ENCODE peak calls at places on chromosome 6, in eight cellular contexts. R, U, O, K, I, D, N and S are unnamed samples.

GRCh38 chr6:69735029-69735428 is 61.8 kb downstream of the LMBRD1 start:
- DNase-seq in R (no peak), U (no peak), O (no peak), K (no peak), I (no peak), D (no peak), N (no peak), S (no peak)

GRCh38 chr6:39322306-39322850 is at the start of gene KCNK16:
- DNase-seq in R (peak), U (no peak), O (no peak), K (no peak), I (no peak), D (no peak), N (no peak), S (no peak)

GRCh38 chr6:21538186-21538798 is 55.3 kb upstream of the SOX4 start:
- DNase-seq in R (no peak), U (no peak), O (no peak), K (no peak), I (no peak), D (peak), N (no peak), S (no peak)

GRCh38 chr6:44028767-44029166 is 98.5 kb downstream of the MRPL14 start:
- DNase-seq in R (no peak), U (no peak), O (no peak), K (no peak), I (no peak), D (no peak), N (no peak), S (no peak)

GRCh38 chr6:111002350-111002749 is 20.5 kb downstream of the RPF2 start:
- DNase-seq in R (no peak), U (no peak), O (no peak), K (no peak), I (no peak), D (no peak), N (no peak), S (no peak)

GRCh38 chr6:118918326-118918725 is 16.6 kb downstream of the MCM9 start:
- DNase-seq in R (no peak), U (no peak), O (no peak), K (no peak), I (no peak), D (no peak), N (no peak), S (no peak)

GRCh38 chr6:108942556-108943492 is 94.6 kb downstream of the ARMC2 start:
- DNase-seq in R (no peak), U (no peak), O (no peak), K (no peak), I (no peak), D (no peak), N (no peak), S (peak)

GRCh38 chr6:142485256-142485655 is 183.4 kb downstream of the ADGRG6 start:
- DNase-seq in R (no peak), U (no peak), O (no peak), K (no peak), I (no peak), D (no peak), N (no peak), S (no peak)

GRCh38 chr6:158718431-158719126 is 68.7 kb downstream of the SYTL3 start:
- DNase-seq in R (no peak), U (peak), O (peak), K (peak), I (peak), D (peak), N (no peak), S (peak)

GRCh38 chr6:131821408-131821807 is 13.6 kb downstream of the ENPP1 start:
- DNase-seq in R (no peak), U (no peak), O (no peak), K (no peak), I (no peak), D (no peak), N (no peak), S (no peak)

GRCh38 chr6:74946961-74947360 is 258.9 kb downstream of the COL12A1 start:
- DNase-seq in R (no peak), U (peak), O (no peak), K (no peak), I (no peak), D (peak), N (no peak), S (no peak)

GRCh38 chr6:92647630-92648029 is 771.7 kb downstream of the EPHA7 start:
- DNase-seq in R (no peak), U (no peak), O (no peak), K (no peak), I (peak), D (peak), N (no peak), S (no peak)

GRCh38 chr6:13709698-13710551 is 1.7 kb downstream of the RANBP9 start:
- DNase-seq in R (no peak), U (peak), O (no peak), K (no peak), I (no peak), D (peak), N (no peak), S (no peak)

GRCh38 chr6:125670586-125670985 is 78.8 kb upstream of the HEY2 start:
- DNase-seq in R (no peak), U (no peak), O (no peak), K (no peak), I (no peak), D (no peak), N (no peak), S (no peak)

GRCh38 chr6:89942601-89943000 is 48.3 kb downstream of the GJA10 start:
- DNase-seq in R (no peak), U (no peak), O (no peak), K (no peak), I (no peak), D (no peak), N (no peak), S (no peak)

GRCh38 chr6:16982827-16983226 is 119.0 kb upstream of the STMND1 start:
- DNase-seq in R (no peak), U (no peak), O (no peak), K (no peak), I (peak), D (no peak), N (no peak), S (no peak)

GRCh38 chr6:77245026-77245425 is 218.3 kb downstream of the HTR1B start:
- DNase-seq in R (no peak), U (no peak), O (no peak), K (no peak), I (no peak), D (no peak), N (no peak), S (no peak)

GRCh38 chr6:12748411-12748810 is 31.8 kb downstream of the PHACTR1 start:
- DNase-seq in R (no peak), U (no peak), O (no peak), K (no peak), I (no peak), D (no peak), N (no peak), S (no peak)

GRCh38 chr6:128422200-128422599 is 98.2 kb downstream of the PTPRK start:
- DNase-seq in R (no peak), U (no peak), O (no peak), K (no peak), I (no peak), D (peak), N (no peak), S (no peak)

GRCh38 chr6:132713355-132714134 is at the start of gene VNN1:
- DNase-seq in R (no peak), U (no peak), O (peak), K (no peak), I (peak), D (no peak), N (no peak), S (no peak)

GRCh38 chr6:58198301-58198700 is 880.9 kb downstream of the PRIM2 start:
- DNase-seq in R (no peak), U (no peak), O (no peak), K (no peak), I (no peak), D (no peak), N (no peak), S (no peak)

GRCh38 chr6:42963855-42964605 is 3.5 kb downstream of the GNMT start:
- DNase-seq in R (peak), U (peak), O (peak), K (peak), I (peak), D (peak), N (no peak), S (no peak)

GRCh38 chr6:169251371-169251802 is 2.3 kb downstream of the THBS2 start:
- DNase-seq in R (no peak), U (no peak), O (no peak), K (no peak), I (no peak), D (no peak), N (no peak), S (peak)

GRCh38 chr6:13261464-13261994 is 66.8 kb downstream of the TBC1D7 start:
- DNase-seq in R (no peak), U (no peak), O (peak), K (no peak), I (no peak), D (no peak), N (no peak), S (no peak)

GRCh38 chr6:159513914-159514313 is 179.1 kb downstream of the SOD2 start:
- DNase-seq in R (no peak), U (no peak), O (no peak), K (no peak), I (no peak), D (no peak), N (no peak), S (no peak)

DNA sequence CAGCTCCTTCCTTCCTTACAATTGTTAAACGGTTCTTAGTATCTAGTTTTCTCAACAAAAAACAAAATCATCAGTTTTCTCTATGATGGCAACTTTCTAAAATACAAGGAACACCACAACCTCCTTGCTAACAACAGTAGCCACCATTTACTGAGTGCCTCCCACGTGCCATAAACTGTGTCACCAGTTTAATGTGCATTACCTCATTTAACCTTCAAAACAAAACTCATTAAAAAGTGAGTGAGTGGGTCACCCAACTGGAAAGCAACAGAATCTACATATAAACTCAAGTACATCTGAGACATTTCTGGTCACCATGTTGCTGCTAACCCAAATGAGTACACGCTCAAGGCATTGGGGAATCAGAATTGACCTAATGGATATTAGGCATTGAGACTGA is 11.0 kb downstream of the RTN4IP1 start:
- DNase-seq in R (no peak), U (no peak), O (no peak), K (no peak), I (no peak), D (no peak), N (no peak), S (no peak)
- TF ChIP-seq POLR2A in R (no peak), U (no peak), O (no peak), K (no peak), I (no peak), D (no peak), N (no peak), S (no peak)

GRCh38 chr6:53920881-53921280 is 126.1 kb downstream of the LRRC1 start:
- DNase-seq in R (no peak), U (no peak), O (no peak), K (no peak), I (no peak), D (no peak), N (no peak), S (no peak)
- H3K27ac ChIP-seq in R (no peak), U (no peak), O (no peak), K (no peak), I (no peak), D (no peak), N (no peak), S (no peak)

GRCh38 chr6:15246217-15247211 is 645 bp downstream of the JARID2 start:
- DNase-seq in R (no peak), U (no peak), O (no peak), K (no peak), I (no peak), D (no peak), N (no peak), S (no peak)

GRCh38 chr6:15244605-15245360 is 1.1 kb upstream of the JARID2 start:
- DNase-seq in R (peak), U (peak), O (peak), K (peak), I (peak), D (peak), N (peak), S (peak)

GRCh38 chr6:15247214-15247749 is 1.4 kb downstream of the JARID2 start:
- DNase-seq in R (no peak), U (no peak), O (no peak), K (no peak), I (no peak), D (no peak), N (no peak), S (no peak)

GRCh38 chr6:15243994-15244604 is 1.8 kb upstream of the JARID2 start:
- DNase-seq in R (no peak), U (no peak), O (no peak), K (no peak), I (no peak), D (no peak), N (no peak), S (no peak)

GRCh38 chr6:15245361-15246216 is at the start of gene JARID2:
- DNase-seq in R (peak), U (peak), O (peak), K (peak), I (peak), D (peak), N (peak), S (peak)
- TF ChIP-seq CTCF in R (peak), U (no peak), O (peak), K (no peak), I (peak), D (peak), N (peak), S (no peak)

GRCh38 chr6:79536969-79537747 is at the start of gene LCA5:
- DNase-seq in R (peak), U (peak), O (peak), K (peak), I (peak), D (peak), N (peak), S (peak)
- TF ChIP-seq POLR2A in R (peak), U (peak), O (peak), K (peak), I (peak), D (peak), N (peak), S (no peak)

GRCh38 chr6:24926192-24926591 is 9.6 kb downstream of the RIPOR2 start:
- DNase-seq in R (no peak), U (no peak), O (no peak), K (no peak), I (no peak), D (peak), N (no peak), S (no peak)

GRCh38 chr6:24927985-24928735 is 7.6 kb downstream of the RIPOR2 start:
- DNase-seq in R (no peak), U (no peak), O (no peak), K (no peak), I (no peak), D (no peak), N (no peak), S (no peak)

GRCh38 chr6:24926639-24927038 is 9.1 kb downstream of the RIPOR2 start:
- DNase-seq in R (no peak), U (no peak), O (no peak), K (no peak), I (no peak), D (no peak), N (no peak), S (no peak)

GRCh38 chr6:24925661-24926060 is 10.1 kb downstream of the RIPOR2 start:
- DNase-seq in R (no peak), U (no peak), O (no peak), K (no peak), I (no peak), D (no peak), N (no peak), S (no peak)

DNA sequence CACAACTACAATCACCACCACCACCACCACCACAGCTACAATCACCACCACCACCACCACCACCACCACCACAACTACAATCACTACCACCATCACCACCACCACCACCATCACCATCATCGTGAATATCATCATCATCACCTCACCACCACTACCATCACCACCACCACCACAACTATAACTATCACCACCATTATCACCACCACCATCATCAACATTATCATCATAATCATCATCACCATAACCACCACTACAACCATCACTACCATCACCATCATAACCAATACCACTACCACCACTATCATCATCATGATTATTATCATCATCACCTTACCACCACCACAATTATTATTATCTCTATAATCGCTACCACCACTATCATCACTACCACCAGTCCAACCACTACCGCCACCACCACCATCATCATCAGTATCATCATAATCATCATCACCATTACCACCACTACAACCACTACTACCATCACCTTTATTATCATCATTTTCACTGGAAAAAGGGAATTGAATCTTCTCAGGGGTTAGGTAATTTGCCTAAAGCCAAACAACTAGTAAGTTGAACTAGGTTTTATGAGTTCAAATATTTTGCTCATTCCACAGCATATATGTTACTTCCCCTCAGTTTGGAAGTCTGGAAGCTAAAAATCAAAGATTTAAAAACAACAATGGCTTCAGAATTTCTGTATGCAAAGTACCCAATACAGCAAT is 8.4 kb downstream of the RIPOR2 start:
- DNase-seq in R (no peak), U (no peak), O (no peak), K (no peak), I (no peak), D (no peak), N (no peak), S (no peak)
- H3K27ac ChIP-seq in R (no peak), U (no peak), O (no peak), K (no peak), I (no peak), D (no peak), N (no peak), S (no peak)

GRCh38 chr6:129667621-129668020 is 42.4 kb downstream of the ARHGAP18 start:
- DNase-seq in R (no peak), U (peak), O (no peak), K (no peak), I (peak), D (no peak), N (peak), S (no peak)

GRCh38 chr6:129665555-129665954 is 44.4 kb downstream of the ARHGAP18 start:
- DNase-seq in R (no peak), U (no peak), O (no peak), K (no peak), I (no peak), D (no peak), N (no peak), S (no peak)

GRCh38 chr6:129670634-129671033 is 39.3 kb downstream of the ARHGAP18 start:
- DNase-seq in R (no peak), U (no peak), O (no peak), K (no peak), I (no peak), D (no peak), N (no peak), S (no peak)

GRCh38 chr6:129663531-129663930 is 46.4 kb downstream of the ARHGAP18 start:
- DNase-seq in R (no peak), U (peak), O (no peak), K (no peak), I (no peak), D (no peak), N (no peak), S (no peak)

DNA sequence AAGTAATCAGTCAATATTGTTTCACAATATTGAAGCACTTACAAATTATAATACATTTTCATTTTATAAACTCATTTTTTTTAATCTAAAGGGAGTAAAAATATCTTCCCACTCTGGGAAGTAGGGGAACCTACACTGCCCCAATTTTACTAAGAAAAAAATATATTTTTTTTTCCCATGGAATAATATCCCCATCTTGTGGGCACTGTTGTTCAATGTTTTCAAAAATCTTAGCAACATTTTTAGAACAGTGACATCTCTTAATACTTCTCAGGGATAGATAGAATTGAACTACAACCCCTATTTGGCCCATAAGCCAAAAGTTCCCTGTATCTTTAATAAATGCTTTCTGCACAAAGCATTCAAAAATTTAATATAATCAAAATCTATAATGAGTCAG is 42.9 kb downstream of the ARHGAP18 start:
- DNase-seq in R (no peak), U (peak), O (no peak), K (no peak), I (no peak), D (no peak), N (no peak), S (no peak)
- TF ChIP-seq CTCF in R (no peak), U (no peak), O (no peak), K (peak), I (no peak), D (no peak), N (no peak), S (no peak)

GRCh38 chr6:30363459-30363858 is 18.5 kb downstream of the RPP21 start:
- DNase-seq in R (no peak), U (no peak), O (no peak), K (no peak), I (no peak), D (no peak), N (no peak), S (no peak)
- TF ChIP-seq POLR2A in R (no peak), U (no peak), O (no peak), K (no peak), I (no peak), D (no peak), N (no peak), S (no peak)

GRCh38 chr6:156887623-156888269 is 110.6 kb downstream of the ARID1B start:
- DNase-seq in R (no peak), U (no peak), O (no peak), K (no peak), I (no peak), D (no peak), N (no peak), S (no peak)

GRCh38 chr6:156886409-156886808 is 109.2 kb downstream of the ARID1B start:
- DNase-seq in R (no peak), U (peak), O (no peak), K (no peak), I (peak), D (no peak), N (no peak), S (peak)

GRCh38 chr6:156884306-156884705 is 107.1 kb downstream of the ARID1B start:
- DNase-seq in R (no peak), U (no peak), O (no peak), K (no peak), I (no peak), D (no peak), N (no peak), S (no peak)

GRCh38 chr6:156883497-156884252 is 106.5 kb downstream of the ARID1B start:
- DNase-seq in R (no peak), U (peak), O (peak), K (no peak), I (no peak), D (no peak), N (peak), S (peak)

GRCh38 chr6:156885562-156885961 is 108.4 kb downstream of the ARID1B start:
- DNase-seq in R (no peak), U (no peak), O (no peak), K (no peak), I (no peak), D (no peak), N (no peak), S (no peak)
- H3K27ac ChIP-seq in R (no peak), U (no peak), O (no peak), K (no peak), I (no peak), D (no peak), N (no peak), S (peak)

DNA sequence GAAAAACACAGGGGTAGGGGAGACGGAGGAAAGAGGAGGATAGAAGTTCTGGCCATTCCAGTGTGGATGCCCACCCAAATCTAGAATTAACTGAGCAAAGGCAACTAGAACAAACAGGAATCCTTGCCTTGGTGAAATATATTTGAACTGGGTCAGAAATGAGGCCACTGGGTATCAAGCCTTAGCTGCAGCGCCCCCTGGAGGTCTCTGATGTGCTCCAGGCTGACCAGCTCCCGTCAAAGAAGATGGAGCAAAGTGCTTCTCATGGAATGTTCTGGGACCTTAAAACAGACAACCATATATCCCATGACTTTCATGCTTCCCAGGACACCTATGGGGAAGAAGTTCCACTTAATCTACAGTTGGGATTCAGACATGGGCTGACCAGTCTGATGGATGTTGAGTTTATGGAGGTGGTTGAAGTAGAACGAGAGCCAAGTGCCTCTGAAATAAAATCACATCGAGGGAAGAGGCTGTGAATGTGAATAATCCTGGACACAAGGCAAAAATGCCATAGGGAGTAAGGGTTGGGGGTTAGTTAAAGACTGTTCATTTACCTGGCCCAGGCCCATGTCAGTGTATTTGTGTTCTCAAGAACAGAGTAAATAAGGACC is 50.4 kb downstream of the HLA-DPB1 start:
- DNase-seq in R (no peak), U (peak), O (peak), K (peak), I (peak), D (peak), N (peak), S (peak)
- TF ChIP-seq CTCF in R (peak), U (peak), O (peak), K (no peak), I (peak), D (peak), N (peak), S (no peak)